ENCODE peak calls at places on chromosome 10, in four cellular contexts. A is fibroblast of the conjunctiva; E is CD4-positive, CD25-positive, alpha-beta regulatory T cell; F is activated CD8-positive, alpha-beta memory T cell treated with anti-CD3 and anti-CD28 coated beads for 48 hours. D is an unnamed sample.

GRCh38 chr10:71187600-71187999 is 24.8 kb upstream of the UNC5B start:
- DNase-seq in A (peak), E (no peak), F (no peak), D (no peak)

GRCh38 chr10:133275683-133276092 is 980 bp downstream of the ADAM8 start:
- DNase-seq in E (peak), F (no peak), A (no peak), D (no peak)

GRCh38 chr10:46530249-46531186 is 25.9 kb downstream of the GPRIN2 start:
- DNase-seq in A (peak), E (no peak), F (no peak), D (peak)

GRCh38 chr10:114479307-114479706 is 75.0 kb upstream of the AFAP1L2 start:
- DNase-seq in F (no peak), A (no peak), E (no peak), D (no peak)

GRCh38 chr10:3902054-3902808 is 117.2 kb upstream of the KLF6 start:
- DNase-seq in E (peak), F (peak), A (no peak), D (no peak)

GRCh38 chr10:125231116-125231812 is 70.9 kb upstream of the CTBP2 start:
- DNase-seq in F (no peak), A (peak), E (no peak), D (no peak)

GRCh38 chr10:77156406-77156879 is 481.2 kb downstream of the KCNMA1 start:
- DNase-seq in E (no peak), F (no peak), A (no peak), D (no peak)

GRCh38 chr10:122630526-122630925 is 69.1 kb downstream of the C10orf120 start:
- DNase-seq in E (no peak), A (no peak), F (no peak), D (no peak)

GRCh38 chr10:86648706-86649426 is 5.5 kb upstream of the OPN4 start:
- DNase-seq in F (no peak), E (no peak), A (peak), D (no peak)

GRCh38 chr10:97003151-97003803 is 171.2 kb downstream of the LCOR start:
- DNase-seq in E (no peak), A (no peak), F (no peak), D (no peak)

GRCh38 chr10:24569828-24570657 is 153.6 kb downstream of the ARHGAP21 start:
- DNase-seq in A (no peak), F (no peak), E (no peak), D (no peak)

GRCh38 chr10:102433619-102434046 is 1.3 kb upstream of the CUEDC2 start:
- DNase-seq in A (no peak), E (no peak), F (no peak), D (no peak)

GRCh38 chr10:110260746-110261477 is 43.8 kb downstream of the SMNDC1 start:
- DNase-seq in E (no peak), F (no peak), A (no peak), D (no peak)

GRCh38 chr10:86518781-86519180 is 2.8 kb downstream of the WAPL start:
- DNase-seq in E (no peak), F (no peak), A (no peak), D (no peak)

GRCh38 chr10:43194861-43195260 is 56.6 kb downstream of the CSGALNACT2 start:
- DNase-seq in E (no peak), A (no peak), F (no peak), D (no peak)

GRCh38 chr10:103578782-103579382 is 85.4 kb downstream of the NEURL1 start:
- DNase-seq in E (no peak), F (no peak), A (no peak), D (no peak)